ENCODE peak calls at places on chromosomes 2 and 18, in four cellular contexts. H is CD8-positive, alpha-beta memory T cell; C is CD4-positive, alpha-beta memory T cell; E is spleen. K is an unnamed sample.

GRCh38 chr2:84217446-84217845 is 241.6 kb downstream of the SUCLG1 start:
- DNase-seq in E (no peak), C (no peak), H (no peak), K (no peak)

GRCh38 chr2:171342014-171342413 is 91.8 kb downstream of the METTL8 start:
- DNase-seq in E (no peak), H (no peak), C (no peak), K (no peak)

GRCh38 chr2:31440764-31441163 is 26.2 kb upstream of the XDH start:
- DNase-seq in E (no peak), C (no peak), H (no peak), K (no peak)

GRCh38 chr2:9565436-9566153 is 10.0 kb upstream of the ADAM17 start:
- DNase-seq in C (no peak), H (no peak), E (no peak), K (peak; percentile 44)

GRCh38 chr2:96265349-96265839 is 403 bp downstream of the TMEM127 start:
- DNase-seq in H (no peak), E (no peak), C (peak; percentile 34), K (no peak)

GRCh38 chr2:32523711-32524110 is 104.1 kb upstream of the TTC27 start:
- DNase-seq in C (no peak), H (no peak), E (no peak), K (no peak)

GRCh38 chr2:196592331-196592911 is 47.1 kb upstream of the CCDC150 start:
- DNase-seq in C (no peak), E (no peak), H (no peak), K (peak; percentile 30)

GRCh38 chr2:186862869-186863709 is 14.1 kb upstream of the ZSWIM2 start:
- DNase-seq in E (no peak), C (no peak), H (no peak), K (no peak)

GRCh38 chr2:207163815-207164747 is 1.7 kb downstream of the KLF7 start:
- DNase-seq in C (no peak), E (peak; percentile 84), H (no peak), K (peak; percentile 62)

GRCh38 chr2:70767699-70768584 is at the start of gene ADD2:
- DNase-seq in H (no peak), C (peak; percentile 26), E (peak; percentile 78), K (peak; percentile 33)

GRCh38 chr2:71749671-71750101 is 296.3 kb downstream of the DYSF start:
- DNase-seq in H (no peak), C (no peak), E (no peak), K (no peak)

GRCh38 chr2:150676747-150677382 is 189.4 kb upstream of the RND3 start:
- DNase-seq in E (no peak), C (no peak), H (no peak), K (no peak)

GRCh38 chr18:9516437-9517064 is 41.2 kb downstream of the RALBP1 start:
- DNase-seq in C (peak; percentile 43), E (no peak), H (no peak), K (no peak)

GRCh38 chr2:65228249-65228750 is 669 bp downstream of the ACTR2 start:
- DNase-seq in C (peak; percentile 70), H (peak; percentile 61), E (no peak), K (no peak)

GRCh38 chr2:64876137-64876647 is 113.0 kb upstream of the SLC1A4 start:
- DNase-seq in H (no peak), E (no peak), C (no peak), K (no peak)

GRCh38 chr2:102473020-102473419 is at the start of gene SLC9A4:
- DNase-seq in E (no peak), H (peak; percentile 53), C (peak; percentile 19), K (peak; percentile 63)

GRCh38 chr2:19474128-19474527 is 115.7 kb upstream of the OSR1 start:
- DNase-seq in C (peak; percentile 77), E (no peak), H (peak; percentile 65), K (peak; percentile 13)

GRCh38 chr18:56235061-56235772 is 403.2 kb downstream of the TXNL1 start:
- DNase-seq in H (no peak), C (no peak), E (no peak), K (no peak)

GRCh38 chr2:85810376-85811172 is 56.8 kb downstream of the ATOH8 start:
- DNase-seq in C (no peak), H (no peak), E (no peak), K (no peak)

GRCh38 chr2:217412299-217412698 is 552.4 kb upstream of the TNP1 start:
- DNase-seq in E (no peak), C (no peak), H (no peak), K (no peak)

GRCh38 chr2:120502761-120503160 is 156.8 kb downstream of the INHBB start:
- DNase-seq in E (peak; percentile 38), H (no peak), C (no peak), K (no peak)

GRCh38 chr2:43179947-43180346 is 46.5 kb downstream of the ZFP36L2 start:
- DNase-seq in H (no peak), E (no peak), C (no peak), K (no peak)

GRCh38 chr2:107235491-107236254 is 349.7 kb upstream of the ST6GAL2 start:
- DNase-seq in H (no peak), E (no peak), C (no peak), K (no peak)

GRCh38 chr2:96841707-96842495 is 1.9 kb downstream of the ANKRD23 start:
- DNase-seq in C (no peak), E (no peak), H (no peak), K (no peak)

GRCh38 chr18:80243204-80243603 is 4.1 kb downstream of the PARD6G start:
- DNase-seq in H (no peak), E (no peak), C (no peak), K (no peak)

GRCh38 chr2:109168716-109169115 is 39.7 kb downstream of the SH3RF3 start:
- DNase-seq in E (no peak), H (no peak), C (no peak), K (no peak)

GRCh38 chr2:108637304-108637669 is 82.0 kb upstream of the RANBP2 start:
- DNase-seq in H (no peak), C (no peak), E (no peak), K (peak; percentile 76)

GRCh38 chr2:240437861-240438809 is 2.7 kb downstream of the GPC1 start:
- DNase-seq in C (peak; percentile 62), E (peak; percentile 89), H (peak; percentile 64), K (peak; percentile 69)

GRCh38 chr2:1234731-1235308 is 178.4 kb upstream of the TPO start:
- DNase-seq in E (no peak), H (no peak), C (no peak), K (no peak)

GRCh38 chr2:121627525-121628050 is 21.7 kb downstream of the CLASP1 start:
- DNase-seq in E (no peak), H (no peak), C (no peak), K (no peak)

GRCh38 chr2:192438239-192438638 is 243.5 kb upstream of the TMEFF2 start:
- DNase-seq in C (no peak), H (no peak), E (no peak), K (no peak)

GRCh38 chr2:126766295-126766694 is 110.3 kb downstream of the GYPC start:
- DNase-seq in H (no peak), C (no peak), E (no peak), K (no peak)

GRCh38 chr2:186612555-186613440 is 22.9 kb downstream of the ITGAV start:
- DNase-seq in C (no peak), E (no peak), H (no peak), K (no peak)

DNA sequence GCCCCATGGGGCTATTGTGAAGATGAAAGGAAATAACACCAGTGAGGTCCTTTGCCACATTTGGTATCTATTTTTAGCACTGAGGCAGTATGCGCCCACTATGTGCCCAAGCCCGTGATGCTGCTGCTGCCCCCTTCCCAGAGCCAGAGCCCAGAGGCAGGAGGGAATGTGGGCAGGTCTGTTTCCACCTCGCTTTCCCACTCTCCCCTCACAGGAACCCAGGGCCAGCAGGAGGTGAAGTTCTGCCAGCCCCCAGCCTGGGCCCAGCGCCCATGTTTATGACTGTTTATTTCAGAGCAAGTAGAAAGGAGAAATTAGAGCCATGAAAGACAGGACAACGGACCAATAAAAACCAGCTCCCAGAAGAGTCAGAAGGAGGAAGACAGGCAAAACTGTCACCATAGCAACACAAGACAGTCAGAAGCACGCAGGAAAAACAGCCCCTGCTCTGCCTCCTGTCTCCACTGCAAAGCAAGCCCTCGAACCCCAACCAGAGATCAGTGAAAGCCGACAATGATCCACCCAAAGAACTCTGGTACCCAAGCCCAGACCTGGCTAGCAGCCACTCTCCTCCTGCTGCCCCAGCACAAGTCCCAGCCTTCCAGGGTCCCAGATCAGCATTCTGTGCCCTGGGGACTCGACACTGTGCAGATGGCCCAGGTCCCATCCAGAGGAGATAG is 1.4 kb downstream of the CYRIA start:
- DNase-seq in E (peak; percentile 85), C (no peak), H (peak; percentile 47), K (peak; percentile 52)
- H3K4me1 ChIP-seq in E (peaks cover 65% of the 10 kb centered on the region), C (peaks cover 9% of the 10 kb centered on the region), H (peaks cover 14% of the 10 kb centered on the region), K (peaks cover 23% of the 10 kb centered on the region)

DNA sequence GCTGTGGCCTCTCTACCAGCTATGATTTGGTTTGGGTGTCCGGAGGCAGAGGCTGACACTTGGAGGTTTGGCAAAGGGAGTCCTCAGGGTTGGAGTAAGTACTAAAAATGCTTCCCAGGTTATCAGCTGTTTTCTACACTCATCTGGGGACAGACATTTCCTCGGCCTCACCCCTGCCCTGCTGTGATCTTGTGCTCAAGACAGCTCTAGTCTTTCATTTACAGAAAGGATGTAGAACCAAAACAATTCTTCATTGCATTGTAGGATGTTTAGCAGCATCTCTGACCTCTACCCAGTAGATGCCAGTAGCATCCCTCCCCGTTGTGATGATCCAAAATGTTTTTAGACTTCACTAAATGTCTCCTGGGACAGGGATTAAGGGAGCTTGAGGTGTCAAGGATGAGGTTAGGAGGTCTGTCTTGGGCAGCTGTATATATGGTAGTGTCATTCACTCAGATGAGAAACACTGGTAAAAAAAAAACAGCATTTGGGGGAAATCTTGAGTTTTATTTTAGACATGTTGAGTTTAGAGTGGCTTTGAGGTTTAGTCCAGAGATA is 26.6 kb downstream of the CD28 start:
- DNase-seq in C (no peak), H (no peak), E (no peak), K (no peak)
- H3K27ac ChIP-seq in C (peak overlapping the region; percentile 27), H (no peak overlapping the region), E (peak overlapping the region; percentile 29), K (no peak overlapping the region)

DNA sequence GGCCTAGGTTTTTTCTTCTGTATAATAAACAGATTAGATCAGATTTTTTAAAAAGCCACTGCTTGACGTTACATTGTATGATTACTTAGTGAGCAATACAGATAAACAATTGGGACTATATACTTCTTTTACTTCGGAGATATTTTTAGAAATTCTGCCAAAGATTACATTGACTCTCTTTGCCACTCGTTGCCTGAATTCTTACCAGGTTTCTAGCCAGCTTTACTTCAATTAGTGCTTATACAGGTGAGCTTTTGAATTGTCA is 156.6 kb downstream of the HAUS1 start:
- DNase-seq in E (no peak), H (no peak), C (no peak), K (no peak)
- H3K4me1 ChIP-seq in E (no peaks in the 10 kb centered on the region), H (no peaks in the 10 kb centered on the region), C (peaks cover 22% of the 10 kb centered on the region), K (no peaks in the 10 kb centered on the region)

DNA sequence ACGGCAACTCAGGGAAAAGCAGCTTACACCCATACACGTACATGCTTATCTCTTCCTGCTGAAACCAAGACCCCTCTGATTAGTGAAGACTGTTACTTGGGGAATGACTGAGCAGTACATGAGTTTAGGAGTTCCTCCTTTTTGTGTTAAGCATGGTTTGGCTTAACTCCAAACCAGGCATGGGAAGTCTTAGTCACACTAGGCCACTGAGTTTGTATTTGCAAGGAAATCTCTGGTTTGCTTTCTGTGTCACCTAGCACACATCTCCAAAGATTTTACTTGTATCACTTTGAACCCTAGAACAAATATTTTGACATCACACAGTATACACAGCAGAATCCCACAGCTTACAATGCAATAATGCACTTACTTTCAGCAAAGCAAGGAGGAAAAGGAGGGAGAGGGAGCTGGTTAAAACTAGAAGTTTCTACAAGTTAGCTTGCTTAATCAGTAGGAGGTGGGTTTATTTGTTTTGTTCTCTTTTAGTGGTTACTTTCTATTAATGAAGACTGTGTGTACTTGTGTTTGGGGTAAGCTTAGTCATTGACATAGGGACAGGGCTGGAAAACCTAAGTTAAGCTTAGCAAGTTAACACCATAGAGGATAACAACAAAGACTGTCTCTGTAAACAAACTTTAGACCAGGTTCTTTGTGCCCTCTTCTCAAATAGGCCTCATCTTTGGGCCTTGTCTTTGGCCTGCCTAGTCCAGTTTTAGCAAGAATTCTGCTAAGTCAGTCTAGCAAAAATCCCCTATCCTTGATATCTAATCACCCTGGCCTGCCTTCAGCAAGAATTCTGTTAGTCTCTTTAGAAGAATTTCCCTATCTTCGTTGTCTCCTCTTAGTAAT is 219.4 kb downstream of the MREG start:
- DNase-seq in H (no peak), E (no peak), C (no peak), K (peak; percentile 50)
- H3K27ac ChIP-seq in H (peak overlapping the region; percentile 38), E (peak overlapping the region; percentile 51), C (no peak overlapping the region), K (no peak overlapping the region)